ENCODE peak calls at places on chromosomes 5 and 9, in eight cellular contexts. B, P, G, F, J, A, M and T are unnamed samples.

GRCh38 chr9:111959960-111960359 is 63.3 kb downstream of the UGCG start:
- DNase-seq in G (no peak), B (no peak), F (no peak), J (no peak), A (no peak), M (no peak), P (no peak), T (no peak)

GRCh38 chr5:125587631-125588030 is 835.6 kb upstream of the GRAMD2B start:
- DNase-seq in B (no peak), A (no peak), M (peak), F (no peak), G (no peak), J (no peak), P (no peak), T (no peak)

GRCh38 chr5:7272408-7272807 is 123.5 kb upstream of the ADCY2 start:
- DNase-seq in J (no peak), M (no peak), B (no peak), P (no peak), G (no peak), A (no peak), F (no peak), T (peak)

GRCh38 chr5:44842491-44843282 is 33.9 kb downstream of the MRPS30 start:
- DNase-seq in F (no peak), J (no peak), G (no peak), P (no peak), A (no peak), M (no peak), B (no peak), T (no peak)

GRCh38 chr5:141478321-141478945 is 2.7 kb downstream of the PCDHGC3 start:
- DNase-seq in F (no peak), P (peak), B (no peak), A (no peak), J (no peak), M (no peak), G (peak), T (peak)

GRCh38 chr5:9468070-9468388 is 77.8 kb downstream of the SEMA5A start:
- DNase-seq in P (peak), J (no peak), M (peak), F (no peak), A (no peak), G (peak), B (no peak), T (no peak)

GRCh38 chr5:67234671-67235176 is 38.1 kb upstream of the CD180 start:
- DNase-seq in A (peak), F (no peak), J (no peak), M (peak), G (peak), P (peak), B (no peak), T (no peak)

GRCh38 chr9:26261503-26262330 is 583.5 kb upstream of the TUSC1 start:
- DNase-seq in J (no peak), G (peak), P (peak), M (peak), B (no peak), A (no peak), F (no peak), T (no peak)

GRCh38 chr5:1279443-1280151 is 15.3 kb downstream of the TERT start:
- DNase-seq in A (no peak), P (no peak), M (no peak), G (no peak), B (no peak), F (no peak), J (no peak), T (no peak)